ENCODE peak calls at places on chromosomes 2 and 18, in seven cellular contexts. One of them, this sample, is unnamed.

GRCh38 chr2:67638146-67638545 is 241.0 kb downstream of the ETAA1 start:
- DNase-seq in uterus: no peak
- DNase-seq in adrenal gland: no peak
- DNase-seq in A549: no peak
- DNase-seq in right atrium auricular region: no peak
- DNase-seq in WERI-Rb-1: no peak
- DNase-seq in keratinocyte: no peak
- DNase-seq in this sample: no peak

GRCh38 chr2:39164089-39164488 is 43.2 kb upstream of the SOS1 start:
- DNase-seq in right atrium auricular region: no peak
- DNase-seq in keratinocyte: no peak
- DNase-seq in WERI-Rb-1: no peak
- DNase-seq in adrenal gland: no peak
- DNase-seq in A549: no peak
- DNase-seq in uterus: no peak
- DNase-seq in this sample: no peak

GRCh38 chr2:177325554-177325953 is 61.0 kb upstream of the NFE2L2 start:
- DNase-seq in uterus: no peak
- DNase-seq in A549: no peak
- DNase-seq in adrenal gland: no peak
- DNase-seq in WERI-Rb-1: no peak
- DNase-seq in keratinocyte: no peak
- DNase-seq in right atrium auricular region: no peak
- DNase-seq in this sample: no peak

GRCh38 chr2:229945975-229946374 is 23.7 kb downstream of the FBXO36 start:
- DNase-seq in keratinocyte: no peak
- DNase-seq in WERI-Rb-1: no peak
- DNase-seq in right atrium auricular region: no peak
- DNase-seq in A549: no peak
- DNase-seq in uterus: no peak
- DNase-seq in adrenal gland: no peak
- DNase-seq in this sample: no peak

GRCh38 chr2:138496096-138496651 is 5.4 kb upstream of the SPOPL start:
- DNase-seq in keratinocyte: no peak
- DNase-seq in WERI-Rb-1: no peak
- DNase-seq in uterus: no peak
- DNase-seq in adrenal gland: no peak
- DNase-seq in A549: no peak
- DNase-seq in right atrium auricular region: no peak
- DNase-seq in this sample: no peak

GRCh38 chr2:54470241-54470938 is 14.3 kb downstream of the SPTBN1 start:
- DNase-seq in WERI-Rb-1: no peak
- DNase-seq in right atrium auricular region: no peak
- DNase-seq in A549: no peak
- DNase-seq in uterus: no peak
- DNase-seq in keratinocyte: no peak
- DNase-seq in adrenal gland: no peak
- DNase-seq in this sample: peak; percentile 24

GRCh38 chr2:207046642-207047213 is 107.4 kb downstream of the CPO start:
- DNase-seq in right atrium auricular region: no peak
- DNase-seq in uterus: no peak
- DNase-seq in adrenal gland: peak; percentile 5
- DNase-seq in keratinocyte: no peak
- DNase-seq in A549: peak; percentile 4
- DNase-seq in WERI-Rb-1: no peak
- DNase-seq in this sample: no peak

GRCh38 chr2:6723865-6724571 is 141.7 kb downstream of the CMPK2 start:
- DNase-seq in WERI-Rb-1: no peak
- DNase-seq in uterus: no peak
- DNase-seq in keratinocyte: no peak
- DNase-seq in right atrium auricular region: no peak
- DNase-seq in adrenal gland: no peak
- DNase-seq in A549: no peak
- DNase-seq in this sample: no peak

GRCh38 chr2:30714811-30715709 is 92.2 kb downstream of the CAPN13 start:
- DNase-seq in keratinocyte: no peak
- DNase-seq in right atrium auricular region: peak; percentile 49
- DNase-seq in adrenal gland: no peak
- DNase-seq in WERI-Rb-1: no peak
- DNase-seq in uterus: no peak
- DNase-seq in A549: no peak
- DNase-seq in this sample: no peak

GRCh38 chr2:164335947-164336346 is 285.3 kb downstream of the GRB14 start:
- DNase-seq in WERI-Rb-1: peak; percentile 12
- DNase-seq in right atrium auricular region: no peak
- DNase-seq in adrenal gland: no peak
- DNase-seq in A549: no peak
- DNase-seq in keratinocyte: no peak
- DNase-seq in uterus: no peak
- DNase-seq in this sample: no peak

GRCh38 chr2:28752608-28752984 is 966 bp downstream of the PPP1CB start:
- DNase-seq in keratinocyte: no peak
- DNase-seq in uterus: no peak
- DNase-seq in WERI-Rb-1: no peak
- DNase-seq in A549: no peak
- DNase-seq in adrenal gland: no peak
- DNase-seq in right atrium auricular region: no peak
- DNase-seq in this sample: no peak

GRCh38 chr2:19038096-19039015 is 320.1 kb downstream of the OSR1 start:
- DNase-seq in uterus: no peak
- DNase-seq in WERI-Rb-1: no peak
- DNase-seq in adrenal gland: no peak
- DNase-seq in A549: no peak
- DNase-seq in right atrium auricular region: no peak
- DNase-seq in keratinocyte: no peak
- DNase-seq in this sample: no peak

GRCh38 chr2:219702796-219703545 is 75.5 kb downstream of the SLC4A3 start:
- DNase-seq in keratinocyte: no peak
- DNase-seq in right atrium auricular region: no peak
- DNase-seq in WERI-Rb-1: no peak
- DNase-seq in adrenal gland: no peak
- DNase-seq in A549: no peak
- DNase-seq in uterus: no peak
- DNase-seq in this sample: no peak

GRCh38 chr18:79395761-79396404 is at the start of gene NFATC1:
- DNase-seq in uterus: peak; percentile 89
- DNase-seq in adrenal gland: peak; percentile 49
- DNase-seq in right atrium auricular region: peak; percentile 89
- DNase-seq in keratinocyte: no peak
- DNase-seq in WERI-Rb-1: peak; percentile 93
- DNase-seq in A549: peak; percentile 61
- DNase-seq in this sample: no peak

GRCh38 chr2:213065583-213066444 is 85.6 kb downstream of the IKZF2 start:
- DNase-seq in adrenal gland: peak; percentile 68
- DNase-seq in A549: peak; percentile 1
- DNase-seq in keratinocyte: no peak
- DNase-seq in uterus: no peak
- DNase-seq in WERI-Rb-1: peak; percentile 49
- DNase-seq in right atrium auricular region: no peak
- DNase-seq in this sample: peak; percentile 43

GRCh38 chr2:23924589-23925359 is 2.1 kb downstream of the ATAD2B start:
- DNase-seq in adrenal gland: no peak
- DNase-seq in WERI-Rb-1: no peak
- DNase-seq in uterus: no peak
- DNase-seq in A549: no peak
- DNase-seq in right atrium auricular region: no peak
- DNase-seq in keratinocyte: no peak
- DNase-seq in this sample: no peak

GRCh38 chr2:17752892-17753802 is 463 bp downstream of the SMC6 start:
- DNase-seq in uterus: no peak
- DNase-seq in keratinocyte: no peak
- DNase-seq in right atrium auricular region: no peak
- DNase-seq in A549: peak; percentile 83
- DNase-seq in adrenal gland: peak; percentile 55
- DNase-seq in WERI-Rb-1: peak; percentile 62
- DNase-seq in this sample: no peak

GRCh38 chr18:68549257-68549871 is 165.5 kb downstream of the TMX3 start:
- DNase-seq in adrenal gland: no peak
- DNase-seq in keratinocyte: no peak
- DNase-seq in WERI-Rb-1: no peak
- DNase-seq in right atrium auricular region: no peak
- DNase-seq in A549: no peak
- DNase-seq in uterus: no peak
- DNase-seq in this sample: peak; percentile 67

GRCh38 chr2:64204006-64204632 is 59.9 kb upstream of the PELI1 start:
- DNase-seq in adrenal gland: peak; percentile 27
- DNase-seq in keratinocyte: no peak
- DNase-seq in WERI-Rb-1: peak; percentile 59
- DNase-seq in uterus: no peak
- DNase-seq in A549: no peak
- DNase-seq in right atrium auricular region: no peak
- DNase-seq in this sample: no peak

GRCh38 chr2:26784570-26785234 is 1.2 kb upstream of the CENPA start:
- DNase-seq in A549: no peak
- DNase-seq in adrenal gland: no peak
- DNase-seq in WERI-Rb-1: no peak
- DNase-seq in right atrium auricular region: no peak
- DNase-seq in keratinocyte: no peak
- DNase-seq in uterus: no peak
- DNase-seq in this sample: no peak
- H3K4me3 ChIP-seq in A549: peak overlapping the region; percentile 94
- H3K4me3 ChIP-seq in adrenal gland: no peak overlapping the region
- H3K4me3 ChIP-seq in WERI-Rb-1: no peak overlapping the region
- H3K4me3 ChIP-seq in right atrium auricular region: no peak overlapping the region
- H3K4me3 ChIP-seq in keratinocyte: no peak overlapping the region
- H3K4me3 ChIP-seq in uterus: no peak overlapping the region
- H3K4me3 ChIP-seq in this sample: no peak overlapping the region

GRCh38 chr18:682833-683232 is 25.4 kb downstream of the TYMS start:
- DNase-seq in uterus: no peak
- DNase-seq in A549: no peak
- DNase-seq in right atrium auricular region: no peak
- DNase-seq in adrenal gland: no peak
- DNase-seq in keratinocyte: no peak
- DNase-seq in WERI-Rb-1: no peak
- DNase-seq in this sample: no peak
- TF ChIP-seq CTCF in uterus: no peak
- TF ChIP-seq CTCF in A549: no peak
- TF ChIP-seq CTCF in right atrium auricular region: no peak
- TF ChIP-seq CTCF in adrenal gland: no peak
- TF ChIP-seq CTCF in keratinocyte: no peak
- TF ChIP-seq CTCF in WERI-Rb-1: no peak
- TF ChIP-seq CTCF in this sample: no peak

GRCh38 chr2:70008290-70008689 is 46.9 kb upstream of the ASPRV1 start:
- DNase-seq in right atrium auricular region: no peak
- DNase-seq in WERI-Rb-1: no peak
- DNase-seq in keratinocyte: no peak
- DNase-seq in adrenal gland: no peak
- DNase-seq in uterus: no peak
- DNase-seq in A549: no peak
- DNase-seq in this sample: no peak

GRCh38 chr2:70011786-70012185 is 50.4 kb upstream of the ASPRV1 start:
- DNase-seq in uterus: no peak
- DNase-seq in A549: no peak
- DNase-seq in keratinocyte: no peak
- DNase-seq in right atrium auricular region: no peak
- DNase-seq in WERI-Rb-1: no peak
- DNase-seq in adrenal gland: no peak
- DNase-seq in this sample: no peak

GRCh38 chr2:70011335-70011734 is 49.9 kb upstream of the ASPRV1 start:
- DNase-seq in uterus: no peak
- DNase-seq in adrenal gland: no peak
- DNase-seq in WERI-Rb-1: no peak
- DNase-seq in right atrium auricular region: no peak
- DNase-seq in A549: no peak
- DNase-seq in keratinocyte: no peak
- DNase-seq in this sample: no peak

GRCh38 chr2:70009776-70010175 is 48.3 kb upstream of the ASPRV1 start:
- DNase-seq in uterus: no peak
- DNase-seq in adrenal gland: no peak
- DNase-seq in WERI-Rb-1: no peak
- DNase-seq in keratinocyte: no peak
- DNase-seq in A549: no peak
- DNase-seq in right atrium auricular region: no peak
- DNase-seq in this sample: no peak

DNA sequence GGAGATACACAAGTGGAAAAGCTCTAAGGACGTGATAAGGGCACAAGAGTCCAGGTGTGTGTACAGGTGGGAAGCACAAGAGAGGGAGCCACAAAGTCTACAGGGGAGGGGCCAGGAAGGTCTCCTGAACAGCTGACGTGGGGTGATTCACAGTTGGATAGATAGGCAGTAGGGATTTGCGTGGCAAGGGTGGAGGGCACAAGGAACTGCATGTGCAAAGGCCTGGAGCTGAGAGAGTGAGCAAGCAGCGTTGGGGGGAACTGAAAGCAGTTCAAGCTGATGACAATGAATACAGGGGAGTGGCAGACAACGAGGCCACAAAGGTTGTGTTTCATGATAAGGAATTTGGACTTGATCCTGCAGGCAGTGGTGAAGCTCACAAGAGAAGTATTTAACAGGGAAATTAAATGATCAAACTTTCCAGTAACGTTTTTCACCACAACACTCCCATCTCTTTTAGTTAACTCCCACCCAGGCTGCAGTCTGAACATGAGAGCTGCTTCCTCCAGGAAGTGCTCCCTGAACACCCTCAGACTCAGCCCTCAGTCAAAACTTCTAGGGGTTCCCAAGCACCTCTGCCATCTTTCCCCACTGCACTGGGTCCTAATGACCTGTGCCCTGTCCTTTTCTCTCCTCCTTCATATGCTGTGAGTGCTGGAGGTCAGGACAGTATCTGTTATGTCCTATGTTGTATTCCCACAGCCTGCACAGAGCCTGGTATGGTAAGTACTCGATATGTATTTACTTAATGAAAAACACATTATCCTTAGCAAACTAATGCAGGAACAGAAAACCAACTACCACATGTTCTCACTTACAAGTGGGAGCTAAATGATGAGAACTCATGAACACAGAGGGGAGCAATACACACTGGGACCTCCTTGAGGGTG is 49.0 kb upstream of the ASPRV1 start:
- DNase-seq in keratinocyte: peak; percentile 59
- DNase-seq in adrenal gland: peak; percentile 53
- DNase-seq in A549: no peak
- DNase-seq in WERI-Rb-1: no peak
- DNase-seq in right atrium auricular region: no peak
- DNase-seq in uterus: no peak
- DNase-seq in this sample: no peak
- H3K27ac ChIP-seq in keratinocyte: peak overlapping the region; percentile 64
- H3K27ac ChIP-seq in adrenal gland: no peak overlapping the region
- H3K27ac ChIP-seq in A549: no peak overlapping the region
- H3K27ac ChIP-seq in WERI-Rb-1: no peak overlapping the region
- H3K27ac ChIP-seq in right atrium auricular region: no peak overlapping the region
- H3K27ac ChIP-seq in uterus: no peak overlapping the region
- H3K27ac ChIP-seq in this sample: no peak overlapping the region

DNA sequence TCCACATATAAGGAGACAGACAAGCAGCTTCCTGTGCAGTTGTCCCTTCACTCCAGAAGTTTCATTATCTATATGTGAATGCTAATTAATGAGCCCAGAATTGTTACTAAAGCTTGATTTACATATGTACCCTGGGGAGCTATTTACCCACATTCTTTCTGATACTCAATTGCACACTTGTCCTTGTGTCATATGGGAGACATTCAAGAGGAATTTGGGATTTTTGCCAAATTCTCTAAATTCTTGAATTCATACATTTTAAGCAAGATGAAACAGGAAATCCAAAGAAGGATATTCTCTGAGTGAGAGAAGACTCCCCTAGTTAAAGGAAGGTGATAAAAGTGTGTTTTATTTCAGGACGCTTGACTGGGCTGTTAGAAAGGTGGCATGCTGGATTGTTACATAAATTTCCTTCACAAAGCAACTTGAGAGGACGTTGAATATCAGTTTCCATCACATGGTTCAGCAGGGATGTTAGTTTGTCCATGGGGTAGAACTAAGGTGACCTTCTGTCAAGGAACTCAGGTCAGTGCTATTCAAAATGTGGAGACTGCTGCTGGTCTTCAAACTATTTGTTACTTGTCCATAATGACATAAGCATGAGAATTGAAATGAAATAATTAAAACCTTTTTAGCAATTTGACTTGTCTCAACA is 368.2 kb downstream of the IRS1 start:
- DNase-seq in keratinocyte: no peak
- DNase-seq in adrenal gland: no peak
- DNase-seq in right atrium auricular region: no peak
- DNase-seq in WERI-Rb-1: no peak
- DNase-seq in uterus: no peak
- DNase-seq in A549: no peak
- DNase-seq in this sample: no peak
- H3K4me3 ChIP-seq in keratinocyte: no peak overlapping the region
- H3K4me3 ChIP-seq in adrenal gland: no peak overlapping the region
- H3K4me3 ChIP-seq in right atrium auricular region: no peak overlapping the region
- H3K4me3 ChIP-seq in WERI-Rb-1: no peak overlapping the region
- H3K4me3 ChIP-seq in uterus: no peak overlapping the region
- H3K4me3 ChIP-seq in A549: no peak overlapping the region
- H3K4me3 ChIP-seq in this sample: no peak overlapping the region

This sample was measured in AG04450.